ENCODE peak calls at places on chromosomes 4 and X, in nine cellular contexts. One of them, this sample, is unnamed.

GRCh38 chr4:110733901-110734300 is 111.0 kb upstream of the PITX2 start:
- DNase-seq in right lobe of liver: no peak
- DNase-seq in thyroid gland: no peak
- DNase-seq in IMR-90: no peak
- DNase-seq in ovary: no peak
- DNase-seq in transverse colon: no peak
- DNase-seq in esophagus squamous epithelium: no peak
- DNase-seq in tibial nerve: no peak
- DNase-seq in K562: no peak
- DNase-seq in this sample: no peak

GRCh38 chrX:107374831-107375230 is 74.6 kb upstream of the FRMPD3 start:
- DNase-seq in transverse colon: no peak
- DNase-seq in thyroid gland: no peak
- DNase-seq in right lobe of liver: no peak
- DNase-seq in K562: no peak
- DNase-seq in ovary: no peak
- DNase-seq in esophagus squamous epithelium: no peak
- DNase-seq in IMR-90: no peak
- DNase-seq in tibial nerve: no peak
- DNase-seq in this sample: no peak

GRCh38 chr4:130147618-130148017 is 1051.7 kb downstream of the C4orf33 start:
- DNase-seq in transverse colon: no peak
- DNase-seq in right lobe of liver: no peak
- DNase-seq in K562: no peak
- DNase-seq in ovary: no peak
- DNase-seq in esophagus squamous epithelium: no peak
- DNase-seq in tibial nerve: no peak
- DNase-seq in thyroid gland: no peak
- DNase-seq in IMR-90: no peak
- DNase-seq in this sample: no peak

GRCh38 chr4:6087669-6088068 is 69.4 kb upstream of the C4orf50 start:
- DNase-seq in thyroid gland: peak
- DNase-seq in esophagus squamous epithelium: no peak
- DNase-seq in transverse colon: no peak
- DNase-seq in right lobe of liver: peak
- DNase-seq in tibial nerve: no peak
- DNase-seq in ovary: no peak
- DNase-seq in K562: peak
- DNase-seq in IMR-90: peak
- DNase-seq in this sample: peak

GRCh38 chr4:65968873-65969272 is 298.6 kb upstream of the EPHA5 start:
- DNase-seq in K562: no peak
- DNase-seq in ovary: no peak
- DNase-seq in transverse colon: no peak
- DNase-seq in right lobe of liver: no peak
- DNase-seq in esophagus squamous epithelium: no peak
- DNase-seq in thyroid gland: no peak
- DNase-seq in tibial nerve: no peak
- DNase-seq in IMR-90: no peak
- DNase-seq in this sample: no peak

GRCh38 chrX:37825225-37825842 is 22.0 kb downstream of the DYNLT3 start:
- DNase-seq in K562: peak
- DNase-seq in tibial nerve: peak
- DNase-seq in right lobe of liver: no peak
- DNase-seq in transverse colon: peak
- DNase-seq in ovary: no peak
- DNase-seq in IMR-90: peak
- DNase-seq in esophagus squamous epithelium: no peak
- DNase-seq in thyroid gland: peak
- DNase-seq in this sample: peak

GRCh38 chr4:91243132-91243531 is 1060.6 kb upstream of the GRID2 start:
- DNase-seq in thyroid gland: peak
- DNase-seq in IMR-90: no peak
- DNase-seq in ovary: no peak
- DNase-seq in right lobe of liver: no peak
- DNase-seq in tibial nerve: no peak
- DNase-seq in esophagus squamous epithelium: no peak
- DNase-seq in K562: no peak
- DNase-seq in transverse colon: no peak
- DNase-seq in this sample: peak

GRCh38 chrX:19625612-19626011 is 110.3 kb upstream of the MAP3K15 start:
- DNase-seq in tibial nerve: no peak
- DNase-seq in transverse colon: peak
- DNase-seq in IMR-90: no peak
- DNase-seq in thyroid gland: peak
- DNase-seq in right lobe of liver: no peak
- DNase-seq in ovary: no peak
- DNase-seq in K562: no peak
- DNase-seq in esophagus squamous epithelium: no peak
- DNase-seq in this sample: no peak

GRCh38 chrX:146278381-146278780 is 460.8 kb downstream of the SLITRK2 start:
- DNase-seq in transverse colon: no peak
- DNase-seq in ovary: no peak
- DNase-seq in tibial nerve: no peak
- DNase-seq in thyroid gland: no peak
- DNase-seq in right lobe of liver: no peak
- DNase-seq in esophagus squamous epithelium: no peak
- DNase-seq in IMR-90: no peak
- DNase-seq in K562: no peak
- DNase-seq in this sample: peak

GRCh38 chr4:183906736-183907651 is 1.9 kb downstream of the STOX2 start:
- DNase-seq in right lobe of liver: no peak
- DNase-seq in IMR-90: no peak
- DNase-seq in K562: no peak
- DNase-seq in esophagus squamous epithelium: no peak
- DNase-seq in ovary: peak
- DNase-seq in thyroid gland: no peak
- DNase-seq in tibial nerve: no peak
- DNase-seq in transverse colon: no peak
- DNase-seq in this sample: peak

GRCh38 chrX:96705905-96706304 is 21.3 kb downstream of the DIAPH2 start:
- DNase-seq in right lobe of liver: no peak
- DNase-seq in esophagus squamous epithelium: no peak
- DNase-seq in tibial nerve: no peak
- DNase-seq in K562: no peak
- DNase-seq in IMR-90: no peak
- DNase-seq in ovary: no peak
- DNase-seq in thyroid gland: no peak
- DNase-seq in transverse colon: no peak
- DNase-seq in this sample: no peak

GRCh38 chr4:156875697-156876096 is 95.9 kb downstream of the PDGFC start:
- DNase-seq in ovary: no peak
- DNase-seq in K562: no peak
- DNase-seq in IMR-90: no peak
- DNase-seq in tibial nerve: no peak
- DNase-seq in thyroid gland: no peak
- DNase-seq in esophagus squamous epithelium: no peak
- DNase-seq in right lobe of liver: no peak
- DNase-seq in transverse colon: no peak
- DNase-seq in this sample: no peak

GRCh38 chr4:108350332-108350731 is 181.6 kb upstream of the LEF1 start:
- DNase-seq in right lobe of liver: no peak
- DNase-seq in thyroid gland: no peak
- DNase-seq in tibial nerve: no peak
- DNase-seq in K562: no peak
- DNase-seq in esophagus squamous epithelium: no peak
- DNase-seq in ovary: no peak
- DNase-seq in transverse colon: no peak
- DNase-seq in IMR-90: no peak
- DNase-seq in this sample: no peak

GRCh38 chr4:78131403-78131802 is 74.3 kb downstream of the FRAS1 start:
- DNase-seq in IMR-90: no peak
- DNase-seq in ovary: no peak
- DNase-seq in thyroid gland: no peak
- DNase-seq in transverse colon: no peak
- DNase-seq in right lobe of liver: no peak
- DNase-seq in K562: no peak
- DNase-seq in esophagus squamous epithelium: no peak
- DNase-seq in tibial nerve: no peak
- DNase-seq in this sample: no peak

GRCh38 chr4:8090312-8090711 is 68.3 kb downstream of the ABLIM2 start:
- DNase-seq in thyroid gland: no peak
- DNase-seq in IMR-90: peak
- DNase-seq in right lobe of liver: no peak
- DNase-seq in transverse colon: peak
- DNase-seq in ovary: no peak
- DNase-seq in K562: no peak
- DNase-seq in esophagus squamous epithelium: no peak
- DNase-seq in tibial nerve: no peak
- DNase-seq in this sample: no peak

GRCh38 chrX:85611926-85612325 is 232.5 kb upstream of the POF1B start:
- DNase-seq in tibial nerve: no peak
- DNase-seq in thyroid gland: no peak
- DNase-seq in IMR-90: peak
- DNase-seq in right lobe of liver: no peak
- DNase-seq in ovary: no peak
- DNase-seq in transverse colon: no peak
- DNase-seq in K562: no peak
- DNase-seq in esophagus squamous epithelium: no peak
- DNase-seq in this sample: no peak
- TF ChIP-seq CTCF in tibial nerve: no peak
- TF ChIP-seq CTCF in thyroid gland: no peak
- TF ChIP-seq CTCF in IMR-90: peak
- TF ChIP-seq CTCF in right lobe of liver: peak
- TF ChIP-seq CTCF in ovary: no peak
- TF ChIP-seq CTCF in transverse colon: no peak
- TF ChIP-seq CTCF in K562: peak
- TF ChIP-seq CTCF in esophagus squamous epithelium: peak
- TF ChIP-seq CTCF in this sample: peak

GRCh38 chr4:79620627-79621026 is 212.6 kb upstream of the GK2 start:
- DNase-seq in K562: peak
- DNase-seq in thyroid gland: no peak
- DNase-seq in tibial nerve: no peak
- DNase-seq in esophagus squamous epithelium: no peak
- DNase-seq in transverse colon: no peak
- DNase-seq in right lobe of liver: no peak
- DNase-seq in IMR-90: no peak
- DNase-seq in ovary: no peak
- DNase-seq in this sample: no peak

GRCh38 chr4:79626102-79626501 is 218.1 kb upstream of the GK2 start:
- DNase-seq in esophagus squamous epithelium: no peak
- DNase-seq in ovary: no peak
- DNase-seq in tibial nerve: no peak
- DNase-seq in thyroid gland: no peak
- DNase-seq in transverse colon: no peak
- DNase-seq in K562: no peak
- DNase-seq in right lobe of liver: no peak
- DNase-seq in IMR-90: no peak
- DNase-seq in this sample: no peak

GRCh38 chr4:79621061-79621460 is 213.0 kb upstream of the GK2 start:
- DNase-seq in tibial nerve: no peak
- DNase-seq in right lobe of liver: no peak
- DNase-seq in esophagus squamous epithelium: no peak
- DNase-seq in K562: no peak
- DNase-seq in transverse colon: no peak
- DNase-seq in IMR-90: no peak
- DNase-seq in ovary: no peak
- DNase-seq in thyroid gland: no peak
- DNase-seq in this sample: no peak

GRCh38 chr4:79623125-79623905 is 215.3 kb upstream of the GK2 start:
- DNase-seq in tibial nerve: no peak
- DNase-seq in thyroid gland: no peak
- DNase-seq in K562: no peak
- DNase-seq in esophagus squamous epithelium: no peak
- DNase-seq in IMR-90: peak
- DNase-seq in right lobe of liver: no peak
- DNase-seq in ovary: no peak
- DNase-seq in transverse colon: no peak
- DNase-seq in this sample: no peak
- H3K4me3 ChIP-seq in tibial nerve: no peak
- H3K4me3 ChIP-seq in thyroid gland: no peak
- H3K4me3 ChIP-seq in K562: no peak
- H3K4me3 ChIP-seq in esophagus squamous epithelium: no peak
- H3K4me3 ChIP-seq in IMR-90: no peak
- H3K4me3 ChIP-seq in right lobe of liver: no peak
- H3K4me3 ChIP-seq in ovary: peak
- H3K4me3 ChIP-seq in transverse colon: no peak
- H3K4me3 ChIP-seq in this sample: no peak

GRCh38 chr4:75718529-75718928 is 5.8 kb upstream of the USO1 start:
- DNase-seq in esophagus squamous epithelium: no peak
- DNase-seq in IMR-90: peak
- DNase-seq in K562: no peak
- DNase-seq in right lobe of liver: no peak
- DNase-seq in ovary: no peak
- DNase-seq in transverse colon: no peak
- DNase-seq in thyroid gland: no peak
- DNase-seq in tibial nerve: no peak
- DNase-seq in this sample: no peak

GRCh38 chr4:75717332-75717873 is 7.0 kb upstream of the USO1 start:
- DNase-seq in right lobe of liver: no peak
- DNase-seq in tibial nerve: no peak
- DNase-seq in K562: no peak
- DNase-seq in esophagus squamous epithelium: no peak
- DNase-seq in transverse colon: no peak
- DNase-seq in thyroid gland: no peak
- DNase-seq in IMR-90: no peak
- DNase-seq in ovary: no peak
- DNase-seq in this sample: no peak

GRCh38 chr4:75710246-75710645 is 14.1 kb upstream of the USO1 start:
- DNase-seq in thyroid gland: no peak
- DNase-seq in esophagus squamous epithelium: no peak
- DNase-seq in IMR-90: no peak
- DNase-seq in transverse colon: no peak
- DNase-seq in K562: no peak
- DNase-seq in ovary: no peak
- DNase-seq in right lobe of liver: no peak
- DNase-seq in tibial nerve: no peak
- DNase-seq in this sample: no peak

GRCh38 chr4:75714681-75715080 is 9.7 kb upstream of the USO1 start:
- DNase-seq in tibial nerve: no peak
- DNase-seq in transverse colon: no peak
- DNase-seq in thyroid gland: no peak
- DNase-seq in ovary: no peak
- DNase-seq in esophagus squamous epithelium: no peak
- DNase-seq in right lobe of liver: no peak
- DNase-seq in K562: no peak
- DNase-seq in IMR-90: no peak
- DNase-seq in this sample: no peak

GRCh38 chr4:75715105-75715799 is 9.1 kb upstream of the USO1 start:
- DNase-seq in ovary: peak
- DNase-seq in tibial nerve: no peak
- DNase-seq in transverse colon: no peak
- DNase-seq in K562: no peak
- DNase-seq in thyroid gland: no peak
- DNase-seq in esophagus squamous epithelium: no peak
- DNase-seq in right lobe of liver: no peak
- DNase-seq in IMR-90: peak
- DNase-seq in this sample: peak
- TF ChIP-seq POLR2A in ovary: no peak
- TF ChIP-seq POLR2A in tibial nerve: no peak
- TF ChIP-seq POLR2A in transverse colon: no peak
- TF ChIP-seq POLR2A in K562: no peak
- TF ChIP-seq POLR2A in thyroid gland: no peak
- TF ChIP-seq POLR2A in esophagus squamous epithelium: no peak
- TF ChIP-seq POLR2A in right lobe of liver: no peak
- TF ChIP-seq POLR2A in IMR-90: no peak
- TF ChIP-seq POLR2A in this sample: no peak

GRCh38 chrX:56783450-56783831 is 54.4 kb downstream of the NBDY start:
- DNase-seq in IMR-90: peak
- DNase-seq in thyroid gland: no peak
- DNase-seq in esophagus squamous epithelium: no peak
- DNase-seq in K562: no peak
- DNase-seq in tibial nerve: no peak
- DNase-seq in right lobe of liver: peak
- DNase-seq in transverse colon: peak
- DNase-seq in ovary: peak
- DNase-seq in this sample: peak
- TF ChIP-seq CTCF in IMR-90: peak
- TF ChIP-seq CTCF in thyroid gland: peak
- TF ChIP-seq CTCF in esophagus squamous epithelium: peak
- TF ChIP-seq CTCF in K562: peak
- TF ChIP-seq CTCF in tibial nerve: peak
- TF ChIP-seq CTCF in right lobe of liver: peak
- TF ChIP-seq CTCF in transverse colon: no peak
- TF ChIP-seq CTCF in ovary: no peak
- TF ChIP-seq CTCF in this sample: no peak